ENCODE peak calls at places on chromosomes 1 and 21, in seven cellular contexts. H, D, Y, Z, X, I and S are unnamed samples.

GRCh38 chr1:233897325-233898162 is 6.9 kb upstream of the SLC35F3 start:
- DNase-seq in H (no peak), D (no peak), Y (no peak), Z (peak), X (no peak), I (no peak), S (no peak)

GRCh38 chr1:77282866-77283539 is 1.2 kb downstream of the AK5 start:
- DNase-seq in H (no peak), D (peak), Y (peak), Z (no peak), X (peak), I (no peak), S (peak)

GRCh38 chr1:160139840-160140239 is 11.6 kb upstream of the ATP1A4 start:
- DNase-seq in H (no peak), D (no peak), Y (no peak), Z (no peak), X (no peak), I (no peak), S (no peak)

GRCh38 chr1:156497743-156498446 is 2.7 kb downstream of the MEF2D start:
- DNase-seq in H (no peak), D (no peak), Y (peak), Z (no peak), X (no peak), I (peak), S (peak)

GRCh38 chr1:163875214-163875926 is 553.6 kb downstream of the NUF2 start:
- DNase-seq in H (no peak), D (peak), Y (no peak), Z (no peak), X (peak), I (no peak), S (peak)

GRCh38 chr1:218025454-218025853 is 259.6 kb upstream of the RRP15 start:
- DNase-seq in H (no peak), D (no peak), Y (no peak), Z (peak), X (no peak), I (no peak), S (peak)

GRCh38 chr1:2816786-2817185 is 15.3 kb upstream of the TTC34 start:
- DNase-seq in H (no peak), D (no peak), Y (no peak), Z (no peak), X (no peak), I (no peak), S (no peak)

GRCh38 chr1:35031103-35031452 is 667 bp downstream of the ZMYM6 start:
- DNase-seq in H (no peak), D (peak), Y (peak), Z (peak), X (peak), I (peak), S (peak)

GRCh38 chr1:247538561-247538960 is 2.3 kb upstream of the OR2C3 start:
- DNase-seq in H (no peak), D (no peak), Y (no peak), Z (no peak), X (no peak), I (no peak), S (no peak)

GRCh38 chr1:112271270-112271669 is 124.7 kb upstream of the CTTNBP2NL start:
- DNase-seq in H (no peak), D (no peak), Y (no peak), Z (no peak), X (no peak), I (no peak), S (no peak)

GRCh38 chr21:28899220-28899619 is 93.5 kb downstream of the LTN1 start:
- DNase-seq in H (no peak), D (no peak), Y (no peak), Z (no peak), X (no peak), I (no peak), S (no peak)

GRCh38 chr1:170664283-170664827 is 424 bp downstream of the PRRX1 start:
- DNase-seq in H (no peak), D (peak), Y (peak), Z (no peak), X (no peak), I (no peak), S (peak)

GRCh38 chr1:89351622-89352311 is 12.1 kb upstream of the GBP6 start:
- DNase-seq in H (no peak), D (no peak), Y (no peak), Z (no peak), X (no peak), I (no peak), S (no peak)

GRCh38 chr1:119012383-119012782 is 24.2 kb upstream of the TBX15 start:
- DNase-seq in H (no peak), D (no peak), Y (no peak), Z (peak), X (no peak), I (no peak), S (no peak)

GRCh38 chr1:147052143-147052542 is 114.0 kb downstream of the NBPF12 start:
- DNase-seq in H (no peak), D (no peak), Y (no peak), Z (no peak), X (no peak), I (no peak), S (no peak)

GRCh38 chr21:45845790-45846130 is 135.8 kb upstream of the COL6A1 start:
- DNase-seq in H (no peak), D (no peak), Y (no peak), Z (no peak), X (no peak), I (no peak), S (no peak)

GRCh38 chr1:201603613-201604232 is 64.8 kb downstream of the NAV1 start:
- DNase-seq in H (no peak), D (no peak), Y (no peak), Z (no peak), X (no peak), I (no peak), S (peak)

GRCh38 chr1:155272466-155273133 is 704 bp downstream of the CLK2 start:
- DNase-seq in H (no peak), D (no peak), Y (no peak), Z (peak), X (no peak), I (no peak), S (peak)

GRCh38 chr1:30422251-30422650 is 301.1 kb downstream of the MATN1 start:
- DNase-seq in H (no peak), D (no peak), Y (no peak), Z (no peak), X (no peak), I (no peak), S (no peak)

GRCh38 chr1:214393086-214393485 is 112.1 kb downstream of the SMYD2 start:
- DNase-seq in H (no peak), D (no peak), Y (no peak), Z (no peak), X (no peak), I (no peak), S (no peak)

GRCh38 chr1:109954180-109954579 is 30.4 kb upstream of the AHCYL1 start:
- DNase-seq in H (no peak), D (no peak), Y (no peak), Z (no peak), X (peak), I (no peak), S (no peak)
- H2AFZ ChIP-seq in H (no peak), D (no peak), Y (no peak), Z (no peak), X (no peak), I (no peak), S (peak)

DNA sequence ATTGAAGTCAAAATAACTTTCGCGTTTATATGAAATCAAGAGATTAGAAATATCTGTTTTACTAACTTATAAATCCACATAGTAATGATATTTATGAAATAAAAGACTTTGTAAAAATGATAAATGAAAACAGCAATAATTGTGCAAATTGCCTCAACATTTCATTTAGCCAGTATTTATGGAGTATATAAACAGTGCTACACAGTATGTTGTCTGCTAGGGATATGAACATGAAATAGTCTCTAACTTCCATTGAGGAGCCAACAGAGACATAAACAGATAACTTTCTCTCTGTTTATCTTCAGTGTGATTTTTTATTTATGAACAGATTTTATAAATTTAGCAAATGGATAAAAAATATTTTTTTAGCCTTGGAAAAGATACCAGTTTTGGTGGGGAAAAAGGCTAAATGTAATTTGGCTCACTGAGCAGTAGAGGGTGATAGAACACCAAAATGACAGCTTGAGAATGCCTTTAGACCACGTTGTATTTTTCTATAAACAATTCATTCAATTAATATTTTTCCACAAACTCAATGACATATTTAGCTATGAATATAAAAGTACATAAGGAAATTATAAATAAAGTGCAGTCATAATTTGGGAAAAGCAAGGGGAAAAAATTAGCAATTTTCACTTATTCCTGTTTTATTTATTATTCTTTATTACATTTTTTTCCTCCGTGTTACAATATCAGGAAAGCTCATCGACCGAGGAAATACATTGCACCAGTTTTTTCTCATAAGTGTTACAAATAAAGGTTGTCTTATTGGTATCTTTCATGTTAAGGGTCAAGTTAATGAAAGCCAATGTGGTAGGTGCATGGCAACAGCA is 47.4 kb upstream of the EEIG2 start:
- DNase-seq in H (peak), D (peak), Y (peak), Z (peak), X (peak), I (peak), S (peak)
- TF ChIP-seq EZH2phosphoT487 in H (no peak), D (no peak), Y (no peak), Z (no peak), X (no peak), I (no peak), S (no peak)

GRCh38 chr1:61420909-61421835 is 303.8 kb downstream of the TM2D1 start:
- DNase-seq in H (no peak), D (no peak), Y (no peak), Z (no peak), X (no peak), I (no peak), S (no peak)

GRCh38 chr1:61420243-61420642 is 304.7 kb downstream of the TM2D1 start:
- DNase-seq in H (no peak), D (no peak), Y (no peak), Z (no peak), X (no peak), I (no peak), S (no peak)

GRCh38 chr1:61419167-61419566 is 305.8 kb downstream of the TM2D1 start:
- DNase-seq in H (no peak), D (no peak), Y (no peak), Z (no peak), X (no peak), I (no peak), S (no peak)

GRCh38 chr1:61423643-61424042 is 301.3 kb downstream of the TM2D1 start:
- DNase-seq in H (no peak), D (no peak), Y (no peak), Z (no peak), X (no peak), I (no peak), S (no peak)

DNA sequence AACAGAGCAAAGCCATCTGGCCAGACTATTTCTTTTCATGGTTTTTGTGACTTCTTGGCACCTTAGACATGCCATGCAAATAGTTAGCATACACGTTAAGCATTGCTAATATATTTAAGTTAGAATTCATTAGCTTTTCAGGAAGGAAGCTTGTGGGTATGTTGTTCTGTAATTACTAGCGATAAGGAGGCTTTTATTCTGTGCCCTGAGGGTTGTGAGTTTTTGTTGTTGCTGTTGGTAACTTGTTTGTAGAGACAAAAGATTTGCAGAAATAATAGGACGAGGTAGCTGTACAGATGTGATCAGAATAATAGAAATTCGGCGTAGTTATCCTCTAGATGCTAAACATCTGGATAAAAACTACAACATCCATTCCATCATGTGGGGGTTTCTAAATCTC is 305.3 kb downstream of the TM2D1 start:
- DNase-seq in H (no peak), D (no peak), Y (no peak), Z (no peak), X (no peak), I (no peak), S (no peak)
- H2AFZ ChIP-seq in H (no peak), D (no peak), Y (no peak), Z (no peak), X (no peak), I (no peak), S (no peak)

GRCh38 chr1:193479187-193479586 is 292.8 kb upstream of the B3GALT2 start:
- DNase-seq in H (no peak), D (no peak), Y (no peak), Z (no peak), X (no peak), I (peak), S (no peak)
- TF ChIP-seq EZH2phosphoT487 in H (no peak), D (no peak), Y (no peak), Z (no peak), X (no peak), I (no peak), S (no peak)

DNA sequence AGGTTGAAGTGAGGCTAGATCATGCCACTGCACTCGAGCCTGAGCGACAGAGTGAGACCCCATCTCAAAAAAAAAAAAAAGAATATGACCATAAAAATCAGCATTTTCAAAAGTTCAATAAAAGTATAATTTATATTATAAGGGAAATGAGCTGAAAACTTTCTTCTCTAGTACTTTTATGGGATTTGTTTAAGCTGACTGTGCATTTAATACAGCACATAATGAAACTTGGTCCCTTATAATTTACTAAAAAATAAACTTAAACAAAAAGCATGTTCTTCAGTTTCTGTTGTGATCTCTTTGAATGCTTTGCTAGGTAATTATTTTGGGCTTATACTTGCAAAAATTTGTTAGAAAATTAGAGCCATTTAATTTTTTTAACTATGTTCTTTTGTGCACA is 77.8 kb downstream of the NCAM2 start:
- DNase-seq in H (no peak), D (no peak), Y (no peak), Z (no peak), X (no peak), I (no peak), S (no peak)
- H2AFZ ChIP-seq in H (no peak), D (no peak), Y (no peak), Z (no peak), X (no peak), I (no peak), S (no peak)

DNA sequence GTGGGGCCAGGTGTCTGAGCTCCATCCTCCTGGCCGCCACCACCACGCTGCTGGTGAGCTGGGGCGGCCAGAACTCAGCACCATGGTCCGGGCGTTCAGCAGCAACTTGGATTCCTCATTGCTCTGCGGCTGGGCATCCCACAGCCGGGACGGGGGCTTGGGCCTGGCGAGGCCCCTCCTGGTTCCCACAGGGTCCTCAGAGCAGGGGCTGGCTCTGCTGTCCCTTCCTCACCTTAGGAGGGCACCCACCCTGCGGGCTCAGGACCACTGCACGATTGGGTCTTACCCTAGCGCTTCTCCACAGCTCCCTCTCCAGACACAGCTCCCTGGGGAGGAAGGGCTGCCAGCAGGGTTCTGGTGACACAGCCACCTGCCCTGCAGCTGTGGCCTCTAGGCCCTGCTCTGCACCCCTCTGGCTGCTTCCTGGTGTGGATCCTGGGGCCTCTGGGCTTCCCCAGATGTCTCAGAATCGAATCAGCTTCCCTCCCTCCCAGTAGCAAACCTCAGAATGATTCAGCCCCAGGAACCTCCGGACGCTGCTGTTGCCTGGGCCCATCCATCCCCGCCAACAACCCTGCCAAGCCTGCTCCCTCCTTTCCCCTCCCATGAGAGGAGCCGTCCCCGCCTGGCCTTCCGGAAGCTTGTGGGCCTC is 25.0 kb downstream of the CRYAA start:
- DNase-seq in H (no peak), D (no peak), Y (no peak), Z (peak), X (peak), I (peak), S (peak)
- TF ChIP-seq EZH2phosphoT487 in H (no peak), D (no peak), Y (no peak), Z (no peak), X (no peak), I (no peak), S (no peak)

GRCh38 chr1:94535879-94536278 is 5.7 kb downstream of the F3 start:
- DNase-seq in H (no peak), D (no peak), Y (no peak), Z (no peak), X (no peak), I (no peak), S (no peak)
- H2AFZ ChIP-seq in H (no peak), D (no peak), Y (no peak), Z (no peak), X (no peak), I (no peak), S (no peak)

GRCh38 chr1:223621312-223621734 is 44.2 kb downstream of the CAPN8 start:
- DNase-seq in H (no peak), D (no peak), Y (no peak), Z (no peak), X (no peak), I (no peak), S (no peak)

GRCh38 chr1:223618680-223619079 is 46.8 kb downstream of the CAPN8 start:
- DNase-seq in H (no peak), D (no peak), Y (no peak), Z (no peak), X (no peak), I (no peak), S (no peak)

GRCh38 chr1:223622132-223622842 is 43.2 kb downstream of the CAPN8 start:
- DNase-seq in H (no peak), D (peak), Y (no peak), Z (no peak), X (peak), I (no peak), S (no peak)

GRCh38 chr1:223617671-223618070 is 47.8 kb downstream of the CAPN8 start:
- DNase-seq in H (no peak), D (no peak), Y (no peak), Z (no peak), X (no peak), I (no peak), S (no peak)

GRCh38 chr1:223620297-223620900 is 45.1 kb downstream of the CAPN8 start:
- DNase-seq in H (no peak), D (no peak), Y (no peak), Z (no peak), X (no peak), I (no peak), S (peak)
- TF ChIP-seq EZH2phosphoT487 in H (no peak), D (no peak), Y (no peak), Z (no peak), X (no peak), I (no peak), S (no peak)